ENCODE peak calls at places on chromosome 22, in six cellular contexts. J is fibroblast of the conjunctiva; D is Calu3; K is NCI-H1105 treated with DMSO at 0.1 percent for 48 hours; I is stimulated activated CD4-positive, alpha-beta T cell treated with anti-CD3 and anti-CD28 coated beads, Interleukin-12 subunit alpha, Interleukin-12 subunit beta, amount 100 ng/mL, for 48 hours; S is T1000. W is an unnamed sample.

GRCh38 chr22:41989246-41989645 is 9.3 kb upstream of the WBP2NL start:
- DNase-seq in I (no peak), K (no peak), S (no peak), J (no peak), D (no peak), W (no peak)

GRCh38 chr22:39236321-39237275 is 8.2 kb downstream of the PDGFB start:
- DNase-seq in J (no peak), D (no peak), S (no peak), K (peak; percentile 78), I (peak; percentile 38), W (no peak)

GRCh38 chr22:49020314-49020713 is 807.4 kb downstream of the BRD1 start:
- DNase-seq in S (no peak), K (no peak), D (no peak), J (no peak), I (no peak), W (no peak)

GRCh38 chr22:46220921-46221320 is 29.2 kb downstream of the CDPF1 start:
- DNase-seq in S (no peak), K (no peak), I (no peak), J (no peak), D (no peak), W (no peak)

GRCh38 chr22:43401661-43402060 is 10.2 kb upstream of the MPPED1 start:
- DNase-seq in S (no peak), I (no peak), D (no peak), J (no peak), K (no peak), W (no peak)

GRCh38 chr22:46386312-46386711 is 50.8 kb downstream of the TRMU start:
- DNase-seq in K (no peak), J (no peak), D (no peak), S (no peak), I (no peak), W (no peak)

GRCh38 chr22:30882974-30883533 is 85.5 kb downstream of the MORC2 start:
- DNase-seq in I (no peak), K (no peak), J (no peak), S (no peak), D (no peak), W (no peak)

GRCh38 chr22:29014773-29015172 is 46.9 kb downstream of the C22orf31 start:
- DNase-seq in S (no peak), D (no peak), I (no peak), J (no peak), K (no peak), W (no peak)

GRCh38 chr22:27918351-27919221 is 470 bp downstream of the PITPNB start:
- DNase-seq in I (peak; percentile 64), J (no peak), K (peak; percentile 35), D (peak; percentile 67), S (peak; percentile 11), W (peak; percentile 20)

GRCh38 chr22:22197993-22198402 is 46.6 kb upstream of the VPREB1 start:
- DNase-seq in I (no peak), K (no peak), D (no peak), J (no peak), S (no peak), W (no peak)